ENCODE peak calls at places on chromosome 21, in nine cellular contexts. K is IMR-90, V is OCI-LY7, J is fibroblast of lung, N is HCT116, D is mammary epithelial cell, F is coronary artery, U is esophagus squamous epithelium, R is left ventricle myocardium inferior. G is an unnamed sample.

GRCh38 chr21:16193758-16194606 is 464.2 kb downstream of the USP25 start:
- DNase-seq in K (peak; percentile 79), V (peak; percentile 6), J (peak; percentile 93), N (no peak), D (peak; percentile 61), F (peak; percentile 76), U (no peak), R (peak; percentile 58), G (peak; percentile 35)

GRCh38 chr21:16588433-16588860 is 858.7 kb downstream of the USP25 start:
- DNase-seq in K (peak; percentile 84), V (no peak), J (peak; percentile 92), N (no peak), D (peak; percentile 85), F (peak; percentile 76), U (no peak), R (peak; percentile 46), G (peak; percentile 28)

GRCh38 chr21:31526040-31526439 is 133.5 kb upstream of the SOD1 start:
- DNase-seq in K (no peak), V (no peak), J (no peak), N (no peak), D (peak; percentile 45), F (no peak), U (no peak), R (no peak), G (peak; percentile 47)

GRCh38 chr21:35252831-35253230 is 203.7 kb upstream of the RUNX1 start:
- DNase-seq in K (peak; percentile 61), V (no peak), J (peak; percentile 81), N (no peak), D (no peak), F (no peak), U (no peak), R (no peak), G (peak; percentile 64)

GRCh38 chr21:30769724-30770431 is 14.7 kb upstream of the KRTAP21-1 start:
- DNase-seq in K (no peak), V (no peak), J (no peak), N (no peak), D (peak; percentile 69), F (no peak), U (no peak), R (no peak), G (peak; percentile 50)

GRCh38 chr21:27024971-27025370 is 58.1 kb upstream of the ADAMTS5 start:
- DNase-seq in K (peak; percentile 13), V (no peak), J (no peak), N (no peak), D (no peak), F (no peak), U (no peak), R (no peak), G (no peak)

GRCh38 chr21:34870246-34870645 is 178.9 kb downstream of the RUNX1 start:
- DNase-seq in K (no peak), V (no peak), J (no peak), N (no peak), D (no peak), F (no peak), U (no peak), R (no peak), G (no peak)

GRCh38 chr21:28737671-28738279 is 254.9 kb downstream of the LTN1 start:
- DNase-seq in K (peak; percentile 59), V (no peak), J (peak; percentile 39), N (no peak), D (peak; percentile 30), F (no peak), U (no peak), R (no peak), G (peak; percentile 78)

GRCh38 chr21:28793043-28793442 is 199.6 kb downstream of the LTN1 start:
- DNase-seq in K (peak; percentile 73), V (peak; percentile 2), J (peak; percentile 21), N (no peak), D (no peak), F (no peak), U (no peak), R (no peak), G (peak; percentile 49)

GRCh38 chr21:36847189-36847588 is 119.3 kb downstream of the HLCS start:
- DNase-seq in K (peak; percentile 85), V (no peak), J (peak; percentile 77), N (no peak), D (peak; percentile 75), F (no peak), U (no peak), R (no peak), G (peak; percentile 89)
- H3K27ac ChIP-seq in K (no peak overlapping the region), V (no peak overlapping the region), J (peak overlapping the region; percentile 15), N (peak overlapping the region; percentile 34), D (peak overlapping the region; percentile 85), F (no peak overlapping the region), U (peak overlapping the region; percentile 71), R (no peak overlapping the region), G (peak overlapping the region; percentile 27)

GRCh38 chr21:25963186-25963585 is 207.4 kb downstream of the APP start:
- DNase-seq in K (peak; percentile 34), V (no peak), J (peak; percentile 77), N (peak; percentile 75), D (peak; percentile 80), F (no peak), U (no peak), R (no peak), G (peak; percentile 85)
- H3K27ac ChIP-seq in K (no peak overlapping the region), V (no peak overlapping the region), J (no peak overlapping the region), N (peak overlapping the region; percentile 83), D (peak overlapping the region; percentile 52), F (no peak overlapping the region), U (peak overlapping the region; percentile 79), R (peak overlapping the region; percentile 56), G (peak overlapping the region; percentile 95)

DNA sequence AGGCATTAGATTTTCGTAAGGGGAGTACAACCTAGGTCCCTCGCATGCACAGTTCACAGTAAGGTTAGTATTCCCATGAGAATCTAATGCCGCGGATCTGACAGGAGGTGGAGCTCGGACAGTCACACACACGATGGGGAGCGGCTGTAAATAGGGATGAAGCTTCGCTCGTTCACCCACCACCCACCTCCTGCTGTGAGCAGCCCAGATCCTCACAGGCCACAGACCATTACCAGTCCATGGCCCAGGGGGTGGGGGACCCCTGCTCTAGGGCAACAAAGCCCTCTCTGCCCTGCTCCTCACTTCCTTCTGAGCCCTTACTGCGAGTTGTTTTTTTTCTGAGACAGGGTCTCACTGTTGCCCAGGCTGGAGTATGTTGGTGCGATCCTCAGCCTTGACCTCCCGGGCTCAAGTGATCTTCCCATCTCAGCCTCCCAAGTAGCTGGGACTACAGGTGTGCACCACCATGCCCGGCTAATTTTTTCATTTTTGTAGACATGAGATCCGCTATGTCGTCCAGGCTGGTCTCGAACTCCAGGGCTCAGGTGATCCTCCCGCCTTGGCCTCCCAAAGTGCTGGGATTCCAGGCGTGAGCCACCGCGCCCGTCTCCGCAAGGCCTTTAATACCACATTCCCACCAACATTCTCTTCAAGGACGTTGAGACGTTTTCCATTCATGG is 21.3 kb downstream of the TRPM2 start:
- DNase-seq in K (no peak), V (no peak), J (no peak), N (no peak), D (no peak), F (peak; percentile 41), U (no peak), R (no peak), G (no peak)
- H3K27ac ChIP-seq in K (no peak overlapping the region), V (no peak overlapping the region), J (no peak overlapping the region), N (no peak overlapping the region), D (no peak overlapping the region), F (no peak overlapping the region), U (no peak overlapping the region), R (no peak overlapping the region), G (no peak overlapping the region)

DNA sequence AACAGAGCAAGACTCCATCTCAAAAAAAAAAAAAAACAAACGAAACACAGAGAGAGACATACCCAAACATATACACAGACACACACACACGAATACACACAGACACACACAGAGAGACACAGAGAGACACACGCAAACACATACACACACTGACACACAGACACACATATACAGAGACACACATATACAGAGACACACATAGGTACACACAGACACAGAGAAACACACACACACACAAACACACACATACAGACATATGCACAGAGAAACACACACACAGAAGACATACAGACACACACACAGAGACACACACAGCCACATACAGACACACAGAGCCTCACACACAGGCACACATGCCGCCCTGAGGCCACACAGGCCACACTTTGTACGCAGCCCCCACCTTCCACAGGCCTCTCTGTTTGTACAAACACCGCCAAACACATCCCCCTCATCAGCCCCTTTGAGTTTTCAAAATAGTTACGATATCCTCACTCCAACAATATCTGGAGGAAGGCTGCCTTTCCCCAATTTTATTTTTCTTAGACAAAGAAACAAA is 57.5 kb upstream of the ABCG1 start:
- DNase-seq in K (no peak), V (no peak), J (no peak), N (no peak), D (no peak), F (no peak), U (no peak), R (no peak), G (no peak)
- H3K27ac ChIP-seq in K (no peak overlapping the region), V (no peak overlapping the region), J (no peak overlapping the region), N (no peak overlapping the region), D (no peak overlapping the region), F (no peak overlapping the region), U (no peak overlapping the region), R (no peak overlapping the region), G (no peak overlapping the region)

GRCh38 chr21:44970766-44971671 is 31.2 kb downstream of the SLX9 start:
- DNase-seq in K (no peak), V (no peak), J (no peak), N (no peak), D (no peak), F (no peak), U (no peak), R (no peak), G (no peak)

GRCh38 chr21:44972821-44973220 is 33.0 kb downstream of the SLX9 start:
- DNase-seq in K (peak; percentile 64), V (no peak), J (peak; percentile 51), N (no peak), D (no peak), F (no peak), U (no peak), R (no peak), G (peak; percentile 54)

GRCh38 chr21:44971672-44971995 is 31.8 kb downstream of the SLX9 start:
- DNase-seq in K (no peak), V (no peak), J (no peak), N (no peak), D (no peak), F (no peak), U (no peak), R (no peak), G (no peak)

GRCh38 chr21:44973598-44973997 is 33.8 kb downstream of the SLX9 start:
- DNase-seq in K (no peak), V (no peak), J (no peak), N (no peak), D (no peak), F (no peak), U (no peak), R (no peak), G (no peak)

GRCh38 chr21:44972301-44972814 is 32.5 kb downstream of the SLX9 start:
- DNase-seq in K (no peak), V (no peak), J (no peak), N (no peak), D (no peak), F (no peak), U (no peak), R (no peak), G (peak; percentile 16)
- H3K27ac ChIP-seq in K (no peak overlapping the region), V (no peak overlapping the region), J (no peak overlapping the region), N (no peak overlapping the region), D (no peak overlapping the region), F (peak overlapping the region; percentile 41), U (no peak overlapping the region), R (no peak overlapping the region), G (no peak overlapping the region)

GRCh38 chr21:44024895-44025353 is 12.8 kb downstream of the TRAPPC10 start:
- DNase-seq in K (peak; percentile 67), V (no peak), J (peak; percentile 79), N (no peak), D (peak; percentile 12), F (peak; percentile 86), U (no peak), R (peak; percentile 64), G (no peak)
- H3K27ac ChIP-seq in K (peak overlapping the region; percentile 67), V (no peak overlapping the region), J (peak overlapping the region; percentile 34), N (no peak overlapping the region), D (no peak overlapping the region), F (peak overlapping the region; percentile 7), U (peak overlapping the region; percentile 55), R (peak overlapping the region; percentile 69), G (no peak overlapping the region)

G was measured in PC-3.